ENCODE peak calls at places on chromosomes 2 and 18, in eight cellular contexts. N, T, U, B, Z, J, F and Y are unnamed samples.
A peak's percentile ranks its signal among the peaks of the same experiment; 100 is the strongest.

GRCh38 chr2:241616168-241617125 is 20.5 kb downstream of the THAP4 start:
- DNase-seq in N (no peak), T (no peak), U (peak; percentile 50), B (no peak), Z (no peak), J (peak; percentile 52), F (no peak), Y (no peak)

GRCh38 chr18:59238385-59238784 is 18.4 kb downstream of the GRP start:
- DNase-seq in N (no peak), T (no peak), U (no peak), B (no peak), Z (no peak), J (no peak), F (no peak), Y (no peak)

GRCh38 chr18:78862395-78862794 is 117.2 kb upstream of the SALL3 start:
- DNase-seq in N (no peak), T (no peak), U (no peak), B (no peak), Z (no peak), J (no peak), F (no peak), Y (no peak)

GRCh38 chr2:177072069-177072468 is 140.5 kb upstream of the HNRNPA3 start:
- DNase-seq in N (no peak), T (no peak), U (no peak), B (no peak), Z (no peak), J (no peak), F (no peak), Y (peak; percentile 91)

GRCh38 chr18:33578371-33579146 is 540 bp downstream of the ASXL3 start:
- DNase-seq in N (peak; percentile 10), T (no peak), U (peak; percentile 49), B (no peak), Z (peak; percentile 68), J (no peak), F (peak; percentile 73), Y (peak; percentile 52)

GRCh38 chr2:126934803-126935202 is 36.1 kb downstream of the TEX51 start:
- DNase-seq in N (no peak), T (no peak), U (no peak), B (no peak), Z (no peak), J (no peak), F (no peak), Y (no peak)

GRCh38 chr2:74922592-74923227 is 35.7 kb upstream of the POLE4 start:
- DNase-seq in N (no peak), T (no peak), U (no peak), B (peak; percentile 12), Z (no peak), J (no peak), F (no peak), Y (no peak)

GRCh38 chr18:43661570-43661969 is 384.3 kb upstream of the SYT4 start:
- DNase-seq in N (peak; percentile 82), T (peak; percentile 82), U (peak; percentile 12), B (no peak), Z (no peak), J (peak; percentile 65), F (peak; percentile 35), Y (peak; percentile 60)

GRCh38 chr18:26504831-26505230 is 43.5 kb downstream of the KCTD1 start:
- DNase-seq in N (no peak), T (no peak), U (no peak), B (no peak), Z (no peak), J (no peak), F (no peak), Y (no peak)

GRCh38 chr2:241451840-241452461 is 56.4 kb downstream of the STK25 start:
- DNase-seq in N (no peak), T (no peak), U (no peak), B (no peak), Z (no peak), J (no peak), F (no peak), Y (no peak)

GRCh38 chr2:37797081-37797480 is 125.6 kb upstream of the CDC42EP3 start:
- DNase-seq in N (no peak), T (peak; percentile 55), U (no peak), B (no peak), Z (no peak), J (no peak), F (no peak), Y (no peak)

GRCh38 chr18:59718108-59719057 is 21.2 kb upstream of the CCBE1 start:
- DNase-seq in N (peak; percentile 81), T (peak; percentile 89), U (no peak), B (no peak), Z (no peak), J (no peak), F (no peak), Y (no peak)

GRCh38 chr2:32124660-32125059 is 41.0 kb upstream of the SLC30A6 start:
- DNase-seq in N (no peak), T (no peak), U (no peak), B (no peak), Z (no peak), J (no peak), F (no peak), Y (no peak)

GRCh38 chr2:120418174-120418787 is 72.3 kb downstream of the INHBB start:
- DNase-seq in N (no peak), T (no peak), U (no peak), B (no peak), Z (peak; percentile 64), J (no peak), F (no peak), Y (no peak)

GRCh38 chr2:231383701-231384435 is 11.6 kb upstream of the B3GNT7 start:
- DNase-seq in N (no peak), T (no peak), U (peak; percentile 60), B (no peak), Z (no peak), J (no peak), F (no peak), Y (no peak)

GRCh38 chr2:47334356-47335136 is 68.4 kb upstream of the MSH2 start:
- DNase-seq in N (peak; percentile 86), T (no peak), U (no peak), B (no peak), Z (no peak), J (no peak), F (no peak), Y (peak; percentile 41)

GRCh38 chr2:166148811-166149400 is 21.1 kb upstream of the SCN1A start:
- DNase-seq in N (peak; percentile 10), T (no peak), U (no peak), B (no peak), Z (no peak), J (no peak), F (peak; percentile 10), Y (no peak)

GRCh38 chr2:128319773-128320608 is 1.3 kb upstream of the HS6ST1 start:
- DNase-seq in N (no peak), T (no peak), U (no peak), B (no peak), Z (peak; percentile 85), J (no peak), F (no peak), Y (no peak)
- H3K4me3 ChIP-seq in N (no peak overlapping the region), T (no peak overlapping the region), U (no peak overlapping the region), B (no peak overlapping the region), Z (peak overlapping the region; percentile 83), J (no peak overlapping the region), F (no peak overlapping the region), Y (no peak overlapping the region)

GRCh38 chr18:62586781-62587487 is 64.1 kb downstream of the ZCCHC2 start:
- DNase-seq in N (no peak), T (no peak), U (no peak), B (no peak), Z (no peak), J (no peak), F (no peak), Y (no peak)

GRCh38 chr18:62586148-62586774 is 63.4 kb downstream of the ZCCHC2 start:
- DNase-seq in N (peak; percentile 71), T (peak; percentile 71), U (peak; percentile 71), B (peak; percentile 49), Z (peak; percentile 90), J (peak; percentile 10), F (peak; percentile 79), Y (peak; percentile 61)

GRCh38 chr18:62587689-62588088 is 64.9 kb downstream of the ZCCHC2 start:
- DNase-seq in N (no peak), T (no peak), U (no peak), B (no peak), Z (no peak), J (no peak), F (no peak), Y (no peak)

GRCh38 chr18:62585274-62586147 is 62.7 kb downstream of the ZCCHC2 start:
- DNase-seq in N (no peak), T (no peak), U (no peak), B (no peak), Z (no peak), J (no peak), F (no peak), Y (no peak)

GRCh38 chr18:62584241-62585120 is 61.7 kb downstream of the ZCCHC2 start:
- DNase-seq in N (peak; percentile 94), T (peak; percentile 86), U (peak; percentile 94), B (peak; percentile 72), Z (peak; percentile 91), J (peak; percentile 73), F (peak; percentile 90), Y (peak; percentile 93)
- H3K4me3 ChIP-seq in N (no peak overlapping the region), T (no peak overlapping the region), U (no peak overlapping the region), B (no peak overlapping the region), Z (no peak overlapping the region), J (no peak overlapping the region), F (no peak overlapping the region), Y (no peak overlapping the region)

DNA sequence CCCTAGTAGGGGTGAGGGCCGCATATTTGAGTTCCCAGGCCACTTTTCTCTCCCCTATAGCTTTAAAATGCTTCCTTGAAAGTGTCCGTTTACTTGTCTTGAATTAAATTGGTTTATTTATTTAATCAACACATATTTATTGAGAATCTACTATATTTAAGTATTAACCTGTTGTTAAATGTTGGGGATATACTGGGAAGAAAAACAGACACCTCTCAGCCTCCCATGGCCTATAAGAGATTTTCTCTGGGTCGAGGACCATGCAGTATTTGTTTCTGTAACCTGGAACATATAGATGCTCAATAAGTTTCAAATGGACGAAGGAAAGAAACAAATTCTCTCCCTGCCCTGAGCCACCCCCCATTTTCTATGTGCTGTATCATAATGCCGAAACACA is 98.6 kb downstream of the INSIG2 start:
- DNase-seq in N (no peak), T (no peak), U (no peak), B (no peak), Z (no peak), J (no peak), F (no peak), Y (no peak)
- H3K4me3 ChIP-seq in N (no peak overlapping the region), T (no peak overlapping the region), U (no peak overlapping the region), B (no peak overlapping the region), Z (peak overlapping the region; percentile 51), J (no peak overlapping the region), F (peak overlapping the region; percentile 47), Y (no peak overlapping the region)

DNA sequence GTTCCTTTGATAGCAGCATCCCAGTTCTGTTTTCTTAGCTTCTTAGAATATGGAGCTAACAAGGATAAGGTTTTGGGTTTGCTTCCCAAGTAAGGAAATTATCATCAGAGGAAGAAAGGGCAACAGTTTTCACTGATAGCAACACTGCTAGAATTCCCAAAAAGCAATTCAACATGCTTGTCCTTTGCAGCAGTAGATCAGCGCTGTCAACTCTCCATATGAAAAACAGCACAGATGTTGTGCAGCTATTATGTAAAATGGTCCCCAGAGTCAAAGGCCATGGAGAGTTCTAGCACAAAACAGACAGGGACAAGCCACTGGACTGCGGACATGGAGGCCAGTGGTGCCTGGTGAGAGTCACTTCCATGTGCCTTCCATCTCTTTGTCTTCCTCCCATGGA is 135.9 kb upstream of the RNF152 start:
- DNase-seq in N (no peak), T (no peak), U (no peak), B (no peak), Z (no peak), J (no peak), F (no peak), Y (no peak)
- H3K4me3 ChIP-seq in N (no peak overlapping the region), T (no peak overlapping the region), U (no peak overlapping the region), B (no peak overlapping the region), Z (no peak overlapping the region), J (no peak overlapping the region), F (no peak overlapping the region), Y (no peak overlapping the region)